ENCODE peak calls at places on chromosomes 1 and 21, in seven cellular contexts. Y is K562, J is breast epithelium, B is suprapubic skin, R is esophagus muscularis mucosa, O is HCT116, U is stomach. F is an unnamed sample.
A peak's percentile ranks its signal among the peaks of the same experiment; 100 is the strongest.

GRCh38 chr1:200258447-200259375 is 151.1 kb downstream of the ZNF281 start:
- DNase-seq in R (peak; percentile 42), U (no peak), B (no peak), O (peak; percentile 39), J (no peak), Y (peak; percentile 49), F (no peak)

GRCh38 chr1:116751149-116751548 is 3.1 kb upstream of the CD2 start:
- DNase-seq in U (no peak), O (no peak), J (no peak), Y (no peak), B (no peak), R (no peak), F (no peak)

GRCh38 chr1:231052777-231053176 is 12.7 kb upstream of the FAM89A start:
- DNase-seq in B (no peak), J (no peak), R (no peak), U (no peak), O (no peak), Y (no peak), F (no peak)

GRCh38 chr1:110915804-110916203 is 42.9 kb downstream of the CD53 start:
- DNase-seq in O (no peak), Y (no peak), R (no peak), B (no peak), J (no peak), U (no peak), F (no peak)

GRCh38 chr1:41328011-41328615 is 33.1 kb upstream of the FOXO6 start:
- DNase-seq in R (peak; percentile 90), B (no peak), U (no peak), O (no peak), Y (no peak), J (no peak), F (no peak)

GRCh38 chr1:21625390-21626190 is 43.6 kb downstream of the RAP1GAP start:
- DNase-seq in Y (no peak), J (no peak), R (no peak), U (peak; percentile 72), O (no peak), B (no peak), F (no peak)

GRCh38 chr1:205481279-205481617 is 23.2 kb upstream of the CDK18 start:
- DNase-seq in O (no peak), U (no peak), J (no peak), R (no peak), B (no peak), Y (no peak), F (no peak)

GRCh38 chr1:53777272-53777671 is 38.3 kb upstream of the GLIS1 start:
- DNase-seq in R (no peak), Y (no peak), U (no peak), O (no peak), J (no peak), B (no peak), F (no peak)

GRCh38 chr1:212794561-212795014 is 2.9 kb downstream of the TATDN3 start:
- DNase-seq in O (no peak), U (no peak), J (no peak), R (no peak), B (no peak), Y (no peak), F (no peak)

GRCh38 chr1:74505133-74505532 is 7.3 kb downstream of the LRRC53 start:
- DNase-seq in B (no peak), R (no peak), U (no peak), J (no peak), Y (no peak), O (no peak), F (no peak)

GRCh38 chr1:87869563-87869962 is 540.9 kb downstream of the LMO4 start:
- DNase-seq in B (no peak), J (no peak), U (no peak), Y (no peak), O (no peak), R (no peak), F (no peak)

GRCh38 chr1:10252508-10252907 is 42.1 kb downstream of the KIF1B start:
- DNase-seq in B (no peak), Y (no peak), O (peak; percentile 8), R (no peak), J (no peak), U (no peak), F (peak; percentile 14)

GRCh38 chr1:26862781-26863676 is at the start of gene SFN:
- DNase-seq in B (peak; percentile 80), R (no peak), U (peak; percentile 88), J (peak; percentile 88), O (peak; percentile 98), Y (peak; percentile 96), F (peak; percentile 91)

GRCh38 chr1:155504207-155504606 is 58.4 kb downstream of the ASH1L start:
- DNase-seq in B (no peak), Y (no peak), R (no peak), O (peak; percentile 24), J (no peak), U (no peak), F (no peak)

GRCh38 chr1:15856888-15857287 is 9.4 kb downstream of the SPEN start:
- DNase-seq in U (no peak), B (no peak), J (no peak), O (no peak), Y (no peak), R (no peak), F (no peak)

DNA sequence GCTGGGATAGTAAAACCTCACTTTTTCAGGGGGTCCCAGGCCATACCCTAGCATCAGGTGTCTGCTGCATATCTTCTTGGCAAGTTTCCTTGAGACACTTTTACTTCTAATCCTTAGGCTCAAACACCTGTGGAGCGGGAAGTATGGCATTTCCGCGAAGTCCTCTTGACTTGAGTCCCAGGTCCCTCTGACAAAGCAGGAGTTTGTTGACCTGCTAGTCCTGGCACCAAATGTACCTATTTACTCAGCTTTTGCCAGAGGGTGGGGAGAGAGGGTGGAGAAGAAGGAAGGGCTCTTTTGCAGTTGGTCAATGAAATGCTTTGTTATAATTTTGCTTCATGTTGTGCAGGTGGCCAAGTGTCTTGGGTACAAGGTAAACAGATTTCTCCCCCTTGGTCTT is 59.7 kb downstream of the CLIC6 start:
- DNase-seq in B (no peak), U (peak; percentile 81), O (no peak), Y (no peak), J (peak; percentile 73), R (no peak), F (peak; percentile 53)
- TF ChIP-seq POLR2AphosphoS5 in B (no peak), U (peak; percentile 71), O (no peak), Y (no peak), J (peak; percentile 38), R (no peak), F (no peak)

GRCh38 chr1:40167317-40167716 is 6.1 kb downstream of the RLF start:
- DNase-seq in J (no peak), B (no peak), Y (no peak), R (no peak), O (no peak), U (no peak), F (no peak)
- H3K4me1 ChIP-seq in J (peaks cover 17% of the 10 kb centered on the region), B (peaks cover 36% of the 10 kb centered on the region), Y (peaks cover 32% of the 10 kb centered on the region), R (peaks cover 44% of the 10 kb centered on the region), O (peaks cover 12% of the 10 kb centered on the region), U (peaks cover 31% of the 10 kb centered on the region), F (peaks cover 10% of the 10 kb centered on the region)

GRCh38 chr21:15557925-15558324 is 171.9 kb upstream of the USP25 start:
- DNase-seq in R (no peak), U (no peak), B (no peak), O (no peak), Y (peak; percentile 7), J (no peak), F (no peak)
- TF ChIP-seq POLR2AphosphoS5 in R (no peak), U (no peak), B (no peak), O (no peak), Y (no peak), J (no peak), F (no peak)

GRCh38 chr21:35044128-35044527 is 5.0 kb downstream of the RUNX1 start:
- DNase-seq in B (no peak), Y (no peak), U (no peak), J (no peak), R (peak; percentile 39), O (no peak), F (peak; percentile 18)
- H3K4me1 ChIP-seq in B (peaks cover 16% of the 10 kb centered on the region), Y (peaks cover 29% of the 10 kb centered on the region), U (peaks cover 19% of the 10 kb centered on the region), J (peaks cover 6% of the 10 kb centered on the region), R (no peaks in the 10 kb centered on the region), O (peaks cover 26% of the 10 kb centered on the region), F (peaks cover 27% of the 10 kb centered on the region)

GRCh38 chr1:180353930-180354329 is 123.9 kb downstream of the LHX4 start:
- DNase-seq in R (no peak), B (no peak), Y (no peak), O (no peak), U (no peak), J (no peak), F (no peak)

GRCh38 chr1:180363596-180363995 is 133.5 kb downstream of the LHX4 start:
- DNase-seq in Y (no peak), J (no peak), O (no peak), R (no peak), U (no peak), B (no peak), F (no peak)

GRCh38 chr1:180360333-180361075 is 130.4 kb downstream of the LHX4 start:
- DNase-seq in U (no peak), J (no peak), Y (no peak), O (no peak), B (no peak), R (no peak), F (no peak)

GRCh38 chr1:180358649-180359048 is 128.6 kb downstream of the LHX4 start:
- DNase-seq in J (no peak), Y (no peak), R (no peak), U (no peak), B (no peak), O (no peak), F (no peak)
- TF ChIP-seq POLR2AphosphoS5 in J (no peak), Y (no peak), R (no peak), U (no peak), B (no peak), O (no peak), F (no peak)

GRCh38 chr21:34132202-34132601 is 58.8 kb downstream of the MRPS6 start:
- DNase-seq in J (no peak), U (no peak), O (no peak), Y (no peak), R (peak; percentile 77), B (no peak), F (no peak)
- H3K4me1 ChIP-seq in J (peaks cover 13% of the 10 kb centered on the region), U (peaks cover 37% of the 10 kb centered on the region), O (peaks cover 14% of the 10 kb centered on the region), Y (peaks cover 17% of the 10 kb centered on the region), R (peaks cover 64% of the 10 kb centered on the region), B (peaks cover 37% of the 10 kb centered on the region), F (peaks cover 29% of the 10 kb centered on the region)

GRCh38 chr1:150168960-150169565 is 19.3 kb downstream of the PLEKHO1 start:
- DNase-seq in Y (peak; percentile 82), B (no peak), O (peak; percentile 59), R (no peak), U (peak; percentile 75), J (no peak), F (peak; percentile 74)
- TF ChIP-seq POLR2AphosphoS5 in Y (peak; percentile 32), B (no peak), O (peak; percentile 54), R (peak; percentile 76), U (peak; percentile 54), J (peak; percentile 74), F (peak; percentile 34)